ENCODE peak calls at places on chromosomes 7 and 10, in eight cellular contexts. I, H, A, M, K, G, Z and R are unnamed samples. For H3K4me1, the result is how much of the 10 kb centered on the place peaks cover.

GRCh38 chr10:114181971-114182370 is 2.8 kb downstream of the TDRD1 start:
- DNase-seq in Z (no peak), H (no peak), M (peak), A (no peak), I (peak), K (no peak), G (peak), R (no peak)

GRCh38 chr7:130831817-130832481 is 97.9 kb upstream of the KLF14 start:
- DNase-seq in M (no peak), I (no peak), H (no peak), A (peak), K (no peak), G (no peak), Z (peak), R (no peak)

GRCh38 chr10:76902949-76903348 is 734.7 kb downstream of the KCNMA1 start:
- DNase-seq in K (no peak), I (no peak), H (no peak), Z (peak), A (no peak), G (peak), M (peak), R (no peak)

GRCh38 chr7:108503112-108504026 is 22.6 kb downstream of the PNPLA8 start:
- DNase-seq in H (no peak), A (no peak), Z (no peak), K (no peak), G (no peak), I (no peak), M (no peak), R (no peak)

GRCh38 chr7:34928052-34928451 is 109.2 kb downstream of the DPY19L1 start:
- DNase-seq in K (peak), A (no peak), Z (peak), I (peak), M (peak), H (peak), G (peak), R (peak)

GRCh38 chr7:100493476-100494264 is 9.9 kb downstream of the NYAP1 start:
- DNase-seq in G (no peak), K (peak), H (peak), Z (peak), M (no peak), I (peak), A (no peak), R (no peak)

GRCh38 chr10:92768104-92768503 is 78.3 kb downstream of the HHEX start:
- DNase-seq in K (no peak), G (no peak), I (no peak), M (no peak), Z (no peak), H (no peak), A (no peak), R (no peak)

GRCh38 chr7:118057404-118057803 is 126.6 kb upstream of the LSM8 start:
- DNase-seq in A (no peak), H (no peak), M (no peak), G (no peak), K (no peak), I (no peak), Z (no peak), R (peak)

GRCh38 chr10:14723052-14723689 is 51.5 kb downstream of the FAM107B start:
- DNase-seq in H (peak), K (no peak), A (no peak), Z (no peak), G (no peak), I (no peak), M (no peak), R (no peak)

GRCh38 chr7:78535655-78536054 is 737.1 kb downstream of the PHTF2 start:
- DNase-seq in K (no peak), G (no peak), A (no peak), I (no peak), Z (no peak), M (no peak), H (no peak), R (no peak)

GRCh38 chr10:74585231-74586087 is 240.9 kb upstream of the KAT6B start:
- DNase-seq in H (peak), G (no peak), Z (peak), K (no peak), M (no peak), A (no peak), I (no peak), R (no peak)

GRCh38 chr10:1410469-1411395 is 326.6 kb downstream of the ADARB2 start:
- DNase-seq in Z (no peak), M (no peak), K (no peak), A (no peak), H (no peak), I (no peak), G (no peak), R (no peak)

GRCh38 chr7:1856966-1857441 is 186.9 kb downstream of the ELFN1 start:
- DNase-seq in H (peak), I (peak), M (peak), Z (no peak), A (no peak), G (no peak), K (no peak), R (no peak)

GRCh38 chr7:51732951-51733350 is 416.3 kb upstream of the COBL start:
- DNase-seq in M (no peak), A (no peak), G (no peak), I (no peak), Z (peak), K (no peak), H (no peak), R (no peak)

GRCh38 chr10:133237241-133238065 is at the start of gene VENTX:
- DNase-seq in H (no peak), A (no peak), K (no peak), Z (no peak), I (no peak), M (no peak), G (no peak), R (no peak)

GRCh38 chr7:55365103-55365679 is at the start of gene LANCL2:
- DNase-seq in K (peak), G (peak), I (peak), M (no peak), A (peak), H (peak), Z (peak), R (no peak)

GRCh38 chr7:55363386-55364170 is 1.6 kb upstream of the LANCL2 start:
- DNase-seq in Z (no peak), I (peak), H (no peak), A (no peak), G (no peak), K (no peak), M (no peak), R (no peak)

GRCh38 chr7:55366461-55367138 is 1.5 kb downstream of the LANCL2 start:
- DNase-seq in A (no peak), K (no peak), I (no peak), G (peak), Z (peak), M (no peak), H (no peak), R (no peak)

GRCh38 chr7:55367283-55367840 is 2.2 kb downstream of the LANCL2 start:
- DNase-seq in H (no peak), I (no peak), K (no peak), Z (no peak), G (no peak), M (no peak), A (no peak), R (no peak)

GRCh38 chr7:55365680-55366460 is 733 bp downstream of the LANCL2 start:
- DNase-seq in A (peak), H (peak), Z (peak), G (peak), K (peak), I (peak), M (peak), R (peak)
- TF ChIP-seq CTCF in A (no peak), H (peak), Z (peak), G (peak), K (peak), I (no peak), M (peak), R (peak)

GRCh38 chr7:121083790-121084251 is 95.3 kb downstream of the CPED1 start:
- DNase-seq in G (no peak), M (no peak), H (no peak), I (no peak), A (no peak), Z (no peak), K (no peak), R (peak)
- H3K4me1 ChIP-seq in G (under half), M (under half), H (under half), I (under half), A (under half), Z (under half), K (under half), R (half or more)

DNA sequence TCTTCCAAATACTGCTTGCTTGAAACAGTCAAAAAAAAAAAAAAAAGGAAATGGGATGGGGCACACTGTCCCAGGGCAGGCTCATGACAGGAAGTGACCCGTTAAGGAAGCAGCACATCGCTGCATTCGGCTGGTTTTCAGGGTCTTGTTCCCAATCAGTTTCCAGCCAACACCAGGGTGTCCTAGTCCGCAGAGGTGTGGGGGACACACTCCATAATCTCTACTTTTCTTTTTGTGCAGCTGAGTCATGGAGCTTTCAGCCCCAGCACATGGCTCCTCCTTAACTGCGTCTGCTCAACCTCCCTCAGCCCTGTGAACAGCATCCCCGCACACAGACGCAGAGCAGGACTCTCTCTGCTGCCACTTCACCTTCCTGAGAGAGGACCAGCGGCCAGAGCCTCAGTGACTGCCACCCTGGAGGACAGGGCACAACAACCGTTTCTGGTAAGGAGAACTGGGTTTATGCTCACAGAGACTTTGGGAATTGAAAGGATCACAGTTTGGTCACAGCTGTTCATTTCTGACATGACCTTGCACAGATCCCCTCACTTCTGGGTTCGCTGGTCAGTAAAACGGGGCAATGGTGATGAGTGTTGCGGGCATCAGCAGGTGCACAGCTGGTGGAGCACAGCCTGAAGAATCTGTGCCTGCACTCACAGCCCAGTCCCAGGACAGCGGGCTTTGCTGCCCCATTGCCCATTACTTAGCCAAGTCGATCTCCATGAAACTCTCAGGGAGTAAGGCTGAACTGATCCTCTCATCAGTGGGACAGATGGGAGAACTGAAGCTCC is at the start of gene GIMAP5:
- DNase-seq in Z (no peak), H (peak), A (no peak), M (peak), K (no peak), G (no peak), I (no peak), R (no peak)
- H3K27ac ChIP-seq in Z (no peak), H (peak), A (no peak), M (peak), K (peak), G (peak), I (no peak), R (no peak)

GRCh38 chr10:97400665-97401454 is at the start of gene RRP12:
- DNase-seq in G (peak), M (peak), Z (peak), I (peak), H (peak), A (peak), K (peak), R (peak)
- TF ChIP-seq CTCF in G (no peak), M (no peak), Z (no peak), I (no peak), H (no peak), A (no peak), K (peak), R (peak)

GRCh38 chr10:113056468-113057021 is 106.5 kb downstream of the TCF7L2 start:
- DNase-seq in Z (no peak), K (no peak), G (no peak), M (no peak), H (no peak), A (no peak), I (no peak), R (peak)
- H3K4me1 ChIP-seq in Z (under half), K (under half), G (under half), M (under half), H (under half), A (half or more), I (under half), R (under half)